ENCODE peak calls at places on chromosomes 3 and 15, in nine cellular contexts. One of them, this sample, is unnamed.

GRCh38 chr3:15443826-15444524 is 16.6 kb downstream of the EAF1 start:
- DNase-seq in tibial nerve: no peak
- DNase-seq in upper lobe of right lung: no peak
- DNase-seq in coronary artery: no peak
- DNase-seq in fibroblast of lung: peak
- DNase-seq in cardiac muscle cell: no peak
- DNase-seq in kidney: no peak
- DNase-seq in AG04449: peak
- DNase-seq in H7: no peak
- DNase-seq in this sample: no peak

GRCh38 chr15:70837476-70837875 is 16.5 kb downstream of the LARP6 start:
- DNase-seq in coronary artery: no peak
- DNase-seq in upper lobe of right lung: no peak
- DNase-seq in tibial nerve: no peak
- DNase-seq in kidney: no peak
- DNase-seq in AG04449: no peak
- DNase-seq in cardiac muscle cell: no peak
- DNase-seq in H7: no peak
- DNase-seq in fibroblast of lung: no peak
- DNase-seq in this sample: no peak

GRCh38 chr3:131564812-131565211 is 62.0 kb upstream of the MRPL3 start:
- DNase-seq in kidney: no peak
- DNase-seq in AG04449: no peak
- DNase-seq in upper lobe of right lung: no peak
- DNase-seq in coronary artery: no peak
- DNase-seq in tibial nerve: no peak
- DNase-seq in fibroblast of lung: no peak
- DNase-seq in cardiac muscle cell: no peak
- DNase-seq in H7: no peak
- DNase-seq in this sample: no peak

GRCh38 chr15:66287461-66288055 is 5.8 kb upstream of the DIS3L start:
- DNase-seq in tibial nerve: no peak
- DNase-seq in coronary artery: no peak
- DNase-seq in kidney: no peak
- DNase-seq in upper lobe of right lung: no peak
- DNase-seq in H7: peak
- DNase-seq in cardiac muscle cell: peak
- DNase-seq in fibroblast of lung: no peak
- DNase-seq in AG04449: no peak
- DNase-seq in this sample: no peak

GRCh38 chr3:61236556-61236955 is 14.7 kb downstream of the FHIT start:
- DNase-seq in AG04449: no peak
- DNase-seq in cardiac muscle cell: no peak
- DNase-seq in upper lobe of right lung: no peak
- DNase-seq in kidney: no peak
- DNase-seq in H7: no peak
- DNase-seq in coronary artery: no peak
- DNase-seq in fibroblast of lung: no peak
- DNase-seq in tibial nerve: no peak
- DNase-seq in this sample: no peak

GRCh38 chr3:52606373-52607085 is 70.1 kb downstream of the UQCC5 start:
- DNase-seq in tibial nerve: no peak
- DNase-seq in kidney: no peak
- DNase-seq in AG04449: no peak
- DNase-seq in upper lobe of right lung: no peak
- DNase-seq in cardiac muscle cell: peak
- DNase-seq in fibroblast of lung: peak
- DNase-seq in coronary artery: no peak
- DNase-seq in H7: no peak
- DNase-seq in this sample: no peak

GRCh38 chr3:38454884-38455638 is 1.4 kb downstream of the ACVR2B start:
- DNase-seq in fibroblast of lung: peak
- DNase-seq in coronary artery: peak
- DNase-seq in cardiac muscle cell: peak
- DNase-seq in upper lobe of right lung: peak
- DNase-seq in tibial nerve: peak
- DNase-seq in H7: peak
- DNase-seq in AG04449: no peak
- DNase-seq in kidney: peak
- DNase-seq in this sample: peak

GRCh38 chr3:62090519-62090918 is 282.8 kb downstream of the FEZF2 start:
- DNase-seq in fibroblast of lung: no peak
- DNase-seq in cardiac muscle cell: no peak
- DNase-seq in tibial nerve: no peak
- DNase-seq in kidney: no peak
- DNase-seq in upper lobe of right lung: no peak
- DNase-seq in coronary artery: no peak
- DNase-seq in AG04449: no peak
- DNase-seq in H7: no peak
- DNase-seq in this sample: no peak

GRCh38 chr3:46558184-46559029 is 7.7 kb downstream of the LRRC2 start:
- DNase-seq in kidney: peak
- DNase-seq in cardiac muscle cell: peak
- DNase-seq in AG04449: no peak
- DNase-seq in fibroblast of lung: peak
- DNase-seq in H7: peak
- DNase-seq in tibial nerve: peak
- DNase-seq in upper lobe of right lung: peak
- DNase-seq in coronary artery: no peak
- DNase-seq in this sample: peak

GRCh38 chr3:183966361-183966791 is 51.3 kb downstream of the ABCC5 start:
- DNase-seq in H7: no peak
- DNase-seq in AG04449: no peak
- DNase-seq in coronary artery: no peak
- DNase-seq in tibial nerve: no peak
- DNase-seq in kidney: no peak
- DNase-seq in cardiac muscle cell: no peak
- DNase-seq in fibroblast of lung: no peak
- DNase-seq in upper lobe of right lung: no peak
- DNase-seq in this sample: no peak

GRCh38 chr3:156630081-156630772 is 44.2 kb upstream of the TIPARP start:
- DNase-seq in cardiac muscle cell: no peak
- DNase-seq in fibroblast of lung: peak
- DNase-seq in tibial nerve: no peak
- DNase-seq in coronary artery: no peak
- DNase-seq in H7: peak
- DNase-seq in kidney: no peak
- DNase-seq in AG04449: no peak
- DNase-seq in upper lobe of right lung: no peak
- DNase-seq in this sample: no peak

GRCh38 chr3:129794319-129795201 is 99.0 kb downstream of the TMCC1 start:
- DNase-seq in H7: peak
- DNase-seq in upper lobe of right lung: peak
- DNase-seq in fibroblast of lung: peak
- DNase-seq in coronary artery: no peak
- DNase-seq in AG04449: no peak
- DNase-seq in kidney: peak
- DNase-seq in cardiac muscle cell: peak
- DNase-seq in tibial nerve: no peak
- DNase-seq in this sample: peak

GRCh38 chr3:100263583-100263982 is 2.8 kb downstream of the TBC1D23 start:
- DNase-seq in cardiac muscle cell: no peak
- DNase-seq in kidney: no peak
- DNase-seq in AG04449: no peak
- DNase-seq in H7: no peak
- DNase-seq in coronary artery: no peak
- DNase-seq in upper lobe of right lung: no peak
- DNase-seq in fibroblast of lung: no peak
- DNase-seq in tibial nerve: no peak
- DNase-seq in this sample: no peak

GRCh38 chr3:40768536-40768935 is 243.8 kb downstream of the ZNF621 start:
- DNase-seq in tibial nerve: no peak
- DNase-seq in kidney: no peak
- DNase-seq in fibroblast of lung: no peak
- DNase-seq in coronary artery: no peak
- DNase-seq in H7: no peak
- DNase-seq in AG04449: no peak
- DNase-seq in upper lobe of right lung: no peak
- DNase-seq in cardiac muscle cell: no peak
- DNase-seq in this sample: no peak

GRCh38 chr3:22713936-22714335 is 489.2 kb upstream of the UBE2E2 start:
- DNase-seq in kidney: no peak
- DNase-seq in tibial nerve: no peak
- DNase-seq in AG04449: no peak
- DNase-seq in coronary artery: no peak
- DNase-seq in fibroblast of lung: peak
- DNase-seq in upper lobe of right lung: no peak
- DNase-seq in H7: no peak
- DNase-seq in cardiac muscle cell: no peak
- DNase-seq in this sample: no peak

GRCh38 chr3:45712434-45713110 is 23.4 kb downstream of the SACM1L start:
- DNase-seq in cardiac muscle cell: no peak
- DNase-seq in tibial nerve: no peak
- DNase-seq in fibroblast of lung: peak
- DNase-seq in kidney: no peak
- DNase-seq in upper lobe of right lung: no peak
- DNase-seq in coronary artery: no peak
- DNase-seq in AG04449: no peak
- DNase-seq in H7: no peak
- DNase-seq in this sample: no peak

GRCh38 chr15:37765809-37766208 is 168.6 kb upstream of the TMCO5A start:
- DNase-seq in H7: no peak
- DNase-seq in AG04449: no peak
- DNase-seq in coronary artery: no peak
- DNase-seq in kidney: no peak
- DNase-seq in tibial nerve: no peak
- DNase-seq in upper lobe of right lung: no peak
- DNase-seq in cardiac muscle cell: no peak
- DNase-seq in fibroblast of lung: peak
- DNase-seq in this sample: no peak

GRCh38 chr3:101942356-101942755 is 93.0 kb downstream of the NFKBIZ start:
- DNase-seq in cardiac muscle cell: no peak
- DNase-seq in kidney: no peak
- DNase-seq in H7: no peak
- DNase-seq in AG04449: no peak
- DNase-seq in tibial nerve: no peak
- DNase-seq in fibroblast of lung: peak
- DNase-seq in coronary artery: no peak
- DNase-seq in upper lobe of right lung: no peak
- DNase-seq in this sample: no peak

GRCh38 chr3:185328324-185329004 is 34.5 kb upstream of the MAP3K13 start:
- DNase-seq in tibial nerve: no peak
- DNase-seq in coronary artery: no peak
- DNase-seq in AG04449: no peak
- DNase-seq in H7: no peak
- DNase-seq in kidney: no peak
- DNase-seq in cardiac muscle cell: peak
- DNase-seq in upper lobe of right lung: no peak
- DNase-seq in fibroblast of lung: no peak
- DNase-seq in this sample: no peak

GRCh38 chr3:153159771-153160397 is 2.1 kb upstream of the RAP2B start:
- DNase-seq in cardiac muscle cell: no peak
- DNase-seq in upper lobe of right lung: no peak
- DNase-seq in tibial nerve: no peak
- DNase-seq in AG04449: no peak
- DNase-seq in H7: no peak
- DNase-seq in coronary artery: no peak
- DNase-seq in fibroblast of lung: no peak
- DNase-seq in kidney: no peak
- DNase-seq in this sample: no peak
- H3K4me3 ChIP-seq in cardiac muscle cell: peak
- H3K4me3 ChIP-seq in upper lobe of right lung: peak
- H3K4me3 ChIP-seq in tibial nerve: peak
- H3K4me3 ChIP-seq in AG04449: peak
- H3K4me3 ChIP-seq in H7: peak
- H3K4me3 ChIP-seq in coronary artery: peak
- H3K4me3 ChIP-seq in fibroblast of lung: peak
- H3K4me3 ChIP-seq in kidney: peak
- H3K4me3 ChIP-seq in this sample: peak

GRCh38 chr15:76012021-76012551 is at the start of gene NRG4:
- DNase-seq in upper lobe of right lung: no peak
- DNase-seq in fibroblast of lung: no peak
- DNase-seq in AG04449: no peak
- DNase-seq in tibial nerve: no peak
- DNase-seq in cardiac muscle cell: no peak
- DNase-seq in kidney: no peak
- DNase-seq in coronary artery: no peak
- DNase-seq in H7: no peak
- DNase-seq in this sample: no peak
- H3K4me3 ChIP-seq in upper lobe of right lung: peak
- H3K4me3 ChIP-seq in fibroblast of lung: no peak
- H3K4me3 ChIP-seq in AG04449: no peak
- H3K4me3 ChIP-seq in tibial nerve: no peak
- H3K4me3 ChIP-seq in cardiac muscle cell: no peak
- H3K4me3 ChIP-seq in kidney: peak
- H3K4me3 ChIP-seq in coronary artery: peak
- H3K4me3 ChIP-seq in H7: no peak
- H3K4me3 ChIP-seq in this sample: no peak

GRCh38 chr15:80437492-80437891 is 33.3 kb downstream of the ARNT2 start:
- DNase-seq in cardiac muscle cell: no peak
- DNase-seq in AG04449: no peak
- DNase-seq in coronary artery: no peak
- DNase-seq in fibroblast of lung: no peak
- DNase-seq in tibial nerve: no peak
- DNase-seq in kidney: no peak
- DNase-seq in upper lobe of right lung: peak
- DNase-seq in H7: no peak
- DNase-seq in this sample: no peak
- H3K4me3 ChIP-seq in cardiac muscle cell: no peak
- H3K4me3 ChIP-seq in AG04449: no peak
- H3K4me3 ChIP-seq in coronary artery: no peak
- H3K4me3 ChIP-seq in fibroblast of lung: no peak
- H3K4me3 ChIP-seq in tibial nerve: no peak
- H3K4me3 ChIP-seq in kidney: no peak
- H3K4me3 ChIP-seq in upper lobe of right lung: no peak
- H3K4me3 ChIP-seq in H7: no peak
- H3K4me3 ChIP-seq in this sample: no peak

GRCh38 chr15:45111390-45112142 is 2.4 kb downstream of the DUOX2 start:
- DNase-seq in cardiac muscle cell: no peak
- DNase-seq in H7: peak
- DNase-seq in AG04449: no peak
- DNase-seq in tibial nerve: no peak
- DNase-seq in fibroblast of lung: no peak
- DNase-seq in kidney: no peak
- DNase-seq in upper lobe of right lung: peak
- DNase-seq in coronary artery: no peak
- DNase-seq in this sample: no peak

GRCh38 chr15:45105586-45105985 is 8.4 kb downstream of the DUOX2 start:
- DNase-seq in upper lobe of right lung: peak
- DNase-seq in tibial nerve: no peak
- DNase-seq in coronary artery: peak
- DNase-seq in fibroblast of lung: no peak
- DNase-seq in AG04449: no peak
- DNase-seq in H7: peak
- DNase-seq in kidney: no peak
- DNase-seq in cardiac muscle cell: no peak
- DNase-seq in this sample: no peak

GRCh38 chr15:45106002-45106790 is 7.8 kb downstream of the DUOX2 start:
- DNase-seq in H7: peak
- DNase-seq in coronary artery: peak
- DNase-seq in upper lobe of right lung: peak
- DNase-seq in tibial nerve: no peak
- DNase-seq in fibroblast of lung: no peak
- DNase-seq in AG04449: no peak
- DNase-seq in cardiac muscle cell: no peak
- DNase-seq in kidney: no peak
- DNase-seq in this sample: no peak

GRCh38 chr15:45110256-45110820 is 3.6 kb downstream of the DUOX2 start:
- DNase-seq in coronary artery: no peak
- DNase-seq in fibroblast of lung: no peak
- DNase-seq in H7: peak
- DNase-seq in upper lobe of right lung: peak
- DNase-seq in cardiac muscle cell: no peak
- DNase-seq in kidney: no peak
- DNase-seq in AG04449: no peak
- DNase-seq in tibial nerve: no peak
- DNase-seq in this sample: no peak

GRCh38 chr15:45107941-45108630 is 5.9 kb downstream of the DUOX2 start:
- DNase-seq in coronary artery: no peak
- DNase-seq in tibial nerve: no peak
- DNase-seq in fibroblast of lung: no peak
- DNase-seq in H7: peak
- DNase-seq in cardiac muscle cell: no peak
- DNase-seq in AG04449: no peak
- DNase-seq in upper lobe of right lung: peak
- DNase-seq in kidney: no peak
- DNase-seq in this sample: no peak
- H3K4me3 ChIP-seq in coronary artery: no peak
- H3K4me3 ChIP-seq in tibial nerve: no peak
- H3K4me3 ChIP-seq in fibroblast of lung: no peak
- H3K4me3 ChIP-seq in H7: no peak
- H3K4me3 ChIP-seq in cardiac muscle cell: no peak
- H3K4me3 ChIP-seq in AG04449: no peak
- H3K4me3 ChIP-seq in upper lobe of right lung: no peak
- H3K4me3 ChIP-seq in kidney: no peak
- H3K4me3 ChIP-seq in this sample: no peak